ENCODE peak calls at places on chromosome 16, in six cellular contexts. G is GM23338, W is spleen, R is transverse colon, X is breast epithelium, N is H1. D is an unnamed sample.

GRCh38 chr16:86961133-86961720 is 356.0 kb downstream of the C16orf95 start:
- DNase-seq in R (no peak), N (no peak), G (no peak), W (no peak), X (no peak), D (no peak)

GRCh38 chr16:46972429-46972970 is 974 bp downstream of the DNAJA2 start:
- DNase-seq in X (no peak), W (no peak), G (peak; percentile 70), R (no peak), N (no peak), D (no peak)

GRCh38 chr16:719815-720506 is 985 bp upstream of the ANTKMT start:
- DNase-seq in R (peak; percentile 34), X (no peak), W (no peak), G (no peak), N (no peak), D (no peak)

GRCh38 chr16:68995011-68995504 is 110.4 kb upstream of the HAS3 start:
- DNase-seq in X (no peak), G (peak; percentile 85), N (no peak), R (no peak), W (no peak), D (no peak)

GRCh38 chr16:26987631-26988030 is 79.1 kb upstream of the C16orf82 start:
- DNase-seq in N (no peak), W (no peak), X (no peak), R (peak; percentile 7), G (no peak), D (no peak)

GRCh38 chr16:56227936-56228335 is 36.6 kb downstream of the GNAO1 start:
- DNase-seq in R (no peak), X (no peak), N (no peak), W (no peak), G (no peak), D (no peak)

GRCh38 chr16:82990155-82990554 is 363.4 kb downstream of the CDH13 start:
- DNase-seq in W (no peak), G (no peak), R (no peak), N (no peak), X (no peak), D (no peak)

GRCh38 chr16:89667633-89668032 is 10.0 kb downstream of the SPATA33 start:
- DNase-seq in W (no peak), N (no peak), X (no peak), G (no peak), R (no peak), D (no peak)

GRCh38 chr16:72609933-72610332 is 438.0 kb upstream of the PMFBP1 start:
- DNase-seq in W (no peak), X (no peak), G (no peak), N (no peak), R (no peak), D (no peak)

GRCh38 chr16:84647830-84648594 is at the start of gene KLHL36:
- DNase-seq in X (no peak), N (peak; percentile 69), W (peak; percentile 94), R (peak; percentile 63), G (peak; percentile 65), D (peak; percentile 66)

GRCh38 chr16:84640145-84640544 is 8.2 kb upstream of the KLHL36 start:
- DNase-seq in X (no peak), R (no peak), N (no peak), W (no peak), G (no peak), D (no peak)

GRCh38 chr16:84641643-84642358 is 6.5 kb upstream of the KLHL36 start:
- DNase-seq in W (no peak), X (no peak), R (no peak), N (no peak), G (no peak), D (no peak)

GRCh38 chr16:84643677-84644076 is 4.6 kb upstream of the KLHL36 start:
- DNase-seq in N (no peak), X (no peak), R (no peak), W (no peak), G (no peak), D (no peak)

GRCh38 chr16:84643180-84643583 is 5.1 kb upstream of the KLHL36 start:
- DNase-seq in X (no peak), R (peak; percentile 58), G (no peak), N (no peak), W (no peak), D (peak; percentile 45)
- TF ChIP-seq POLR2AphosphoS5 in X (no peak), R (peak; percentile 51), G (no peak), N (no peak), W (peak; percentile 66), D (peak; percentile 53)

GRCh38 chr16:67846063-67846319 is 742 bp upstream of the NUTF2 start:
- DNase-seq in G (no peak), W (no peak), N (no peak), R (no peak), X (no peak), D (no peak)

GRCh38 chr16:67844441-67844840 is 2.3 kb upstream of the NUTF2 start:
- DNase-seq in N (no peak), R (no peak), G (peak; percentile 27), W (no peak), X (no peak), D (no peak)

GRCh38 chr16:67846320-67847063 is at the start of gene NUTF2:
- DNase-seq in R (peak; percentile 97), W (peak; percentile 99), X (peak; percentile 94), G (peak; percentile 98), N (peak; percentile 98), D (peak; percentile 96)

GRCh38 chr16:67847064-67847861 is at the start of gene CENPT:
- DNase-seq in X (no peak), N (peak; percentile 69), G (peak; percentile 62), R (peak; percentile 66), W (no peak), D (peak; percentile 72)

GRCh38 chr16:67845291-67846062 is 1.3 kb upstream of the NUTF2 start:
- DNase-seq in X (no peak), W (no peak), R (no peak), N (no peak), G (peak; percentile 11), D (no peak)
- H3K4me3 ChIP-seq in X (peak overlapping the region; percentile 91), W (peak overlapping the region; percentile 96), R (no peak overlapping the region), N (peak overlapping the region; percentile 67), G (peak overlapping the region; percentile 91), D (peak overlapping the region; percentile 99)

DNA sequence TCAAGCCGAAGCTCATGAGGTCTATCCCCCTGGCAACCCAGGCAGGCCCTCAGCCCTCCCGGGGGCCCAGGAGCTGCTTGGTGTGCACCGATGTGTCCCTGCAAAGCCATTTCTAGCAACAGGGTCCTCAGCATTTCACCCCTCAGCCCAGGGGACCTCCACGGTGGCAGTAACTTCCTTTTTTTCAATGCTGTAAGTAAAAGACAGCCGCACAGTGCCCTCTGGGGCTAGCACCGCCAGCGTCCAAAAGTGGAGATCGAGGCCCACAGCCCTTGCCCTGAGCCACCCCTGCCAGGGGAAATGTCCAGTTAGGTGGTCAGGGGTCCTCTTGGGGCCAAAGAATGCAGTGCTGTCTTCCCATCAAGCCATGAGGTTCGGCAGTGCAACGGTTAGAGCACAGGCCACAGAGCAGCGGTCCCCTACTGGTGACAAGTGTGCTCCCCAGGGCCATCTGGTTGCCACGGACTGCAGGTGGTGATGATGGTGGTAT is 79.9 kb downstream of the LITAF start:
- DNase-seq in N (no peak), G (no peak), W (no peak), R (no peak), X (no peak), D (no peak)
- TF ChIP-seq POLR2AphosphoS5 in N (no peak), G (no peak), W (no peak), R (no peak), X (no peak), D (no peak)

GRCh38 chr16:31486036-31486435 is 3.1 kb downstream of the SLC5A2 start:
- DNase-seq in R (no peak), N (no peak), W (peak; percentile 67), X (no peak), G (no peak), D (no peak)

GRCh38 chr16:31488630-31489564 is 6.0 kb downstream of the SLC5A2 start:
- DNase-seq in W (peak; percentile 82), X (no peak), G (peak; percentile 25), R (no peak), N (no peak), D (no peak)

GRCh38 chr16:31489616-31490584 is 7.0 kb downstream of the SLC5A2 start:
- DNase-seq in W (no peak), X (no peak), R (no peak), G (no peak), N (no peak), D (no peak)

GRCh38 chr16:31487076-31487719 is 4.3 kb downstream of the SLC5A2 start:
- DNase-seq in R (no peak), N (no peak), G (no peak), W (no peak), X (no peak), D (no peak)

DNA sequence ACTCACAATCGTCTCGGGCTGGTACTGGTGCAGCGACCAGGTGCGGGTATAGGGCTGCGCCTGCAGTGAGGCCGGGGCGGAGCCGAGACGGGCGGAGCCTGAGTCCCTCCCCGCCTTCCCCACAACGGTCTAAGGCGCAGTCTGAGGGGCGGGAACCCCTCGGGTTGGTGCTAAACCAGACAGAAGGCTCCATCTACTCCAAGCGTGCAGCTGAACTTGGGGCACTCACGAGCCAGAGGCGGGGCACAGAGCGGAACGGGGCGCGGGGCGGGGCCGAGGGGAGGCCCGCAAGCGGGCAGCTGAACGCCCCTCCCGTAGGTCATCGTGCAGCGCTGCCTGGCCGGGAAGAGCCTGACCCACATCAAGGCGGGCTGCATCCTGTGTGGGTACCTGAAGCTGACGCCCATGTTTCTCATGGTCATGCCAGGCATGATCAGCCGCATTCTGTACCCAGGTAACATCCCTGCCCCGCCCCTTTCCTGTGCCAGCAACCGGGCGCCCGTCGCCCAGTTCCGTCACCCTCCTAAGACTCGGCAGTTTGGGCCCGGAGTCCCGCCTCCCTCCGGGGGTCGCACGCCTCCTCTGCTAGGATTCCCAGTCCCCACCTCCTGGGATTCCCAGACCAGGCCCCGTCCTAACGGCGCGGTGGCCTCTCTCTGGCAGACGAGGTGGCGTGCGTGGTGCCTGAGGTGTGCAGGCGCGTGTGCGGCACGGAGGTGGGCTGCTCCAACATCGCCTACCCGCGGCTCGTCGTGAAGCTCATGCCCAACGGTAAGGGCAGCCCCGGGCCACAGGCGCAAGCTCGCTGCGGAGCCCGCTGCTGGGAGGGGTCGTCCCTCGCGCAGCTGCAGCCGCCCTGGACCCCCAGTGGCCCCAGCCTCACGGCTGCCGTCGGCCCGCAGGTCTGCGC is 5.1 kb downstream of the SLC5A2 start:
- DNase-seq in X (no peak), G (peak; percentile 89), R (peak; percentile 81), W (peak; percentile 93), N (peak; percentile 87), D (peak; percentile 75)
- H3K4me3 ChIP-seq in X (peak overlapping the region; percentile 76), G (peak overlapping the region; percentile 71), R (peak overlapping the region; percentile 26), W (peak overlapping the region; percentile 63), N (peak overlapping the region; percentile 50), D (peak overlapping the region; percentile 58)

GRCh38 chr16:17316005-17316404 is 154.8 kb downstream of the XYLT1 start:
- DNase-seq in G (no peak), N (no peak), W (no peak), X (no peak), R (no peak), D (no peak)
- TF ChIP-seq POLR2AphosphoS5 in G (no peak), N (no peak), W (no peak), X (no peak), R (no peak), D (no peak)

D was measured in stomach.